ENCODE peak calls at places on chromosomes 6 and 20, in four cellular contexts. K, B, J and Z are unnamed samples.

GRCh38 chr6:73234732-73235131 is 9.4 kb upstream of the KHDC1L start:
- DNase-seq in K (peak), B (no peak), J (no peak), Z (no peak)

GRCh38 chr20:43193443-43193842 is 3.7 kb upstream of the PTPRT start:
- DNase-seq in K (no peak), B (no peak), J (no peak), Z (no peak)

GRCh38 chr6:3500262-3501001 is 43.6 kb upstream of the SLC22A23 start:
- DNase-seq in K (peak), B (no peak), J (no peak), Z (no peak)

GRCh38 chr6:633611-634010 is 23.3 kb downstream of the HUS1B start:
- DNase-seq in K (peak), B (no peak), J (no peak), Z (no peak)

GRCh38 chr6:16321826-16322225 is 83.4 kb downstream of the GMPR start:
- DNase-seq in K (no peak), B (no peak), J (no peak), Z (no peak)

GRCh38 chr6:81476881-81477280 is 275.6 kb downstream of the TENT5A start:
- DNase-seq in K (no peak), B (no peak), J (no peak), Z (no peak)

GRCh38 chr6:22748681-22749080 is 179.3 kb downstream of the HDGFL1 start:
- DNase-seq in K (no peak), B (no peak), J (no peak), Z (no peak)

GRCh38 chr6:163572612-163573011 is 158.1 kb downstream of the QKI start:
- DNase-seq in K (peak), B (no peak), J (no peak), Z (no peak)

GRCh38 chr6:9504191-9504590 is 910.7 kb downstream of the TFAP2A start:
- DNase-seq in K (no peak), B (no peak), J (no peak), Z (no peak)

GRCh38 chr6:16130932-16131387 is 2.1 kb downstream of the MYLIP start:
- DNase-seq in K (peak), B (peak), J (peak), Z (no peak)

GRCh38 chr6:20791932-20792331 is 257.7 kb downstream of the CDKAL1 start:
- DNase-seq in K (no peak), B (no peak), J (no peak), Z (no peak)

GRCh38 chr6:139161817-139162284 is 27.0 kb downstream of the HECA start:
- DNase-seq in K (peak), B (peak), J (peak), Z (no peak)

GRCh38 chr6:159595173-159595572 is 97.9 kb downstream of the SOD2 start:
- DNase-seq in K (peak), B (no peak), J (peak), Z (no peak)

GRCh38 chr6:709471-710056 is 16.6 kb upstream of the EXOC2 start:
- DNase-seq in K (no peak), B (no peak), J (no peak), Z (no peak)

GRCh38 chr6:78629836-78630235 is 237.5 kb upstream of the IRAK1BP1 start:
- DNase-seq in K (no peak), B (no peak), J (no peak), Z (no peak)

GRCh38 chr6:137430954-137431353 is 63.2 kb downstream of the OLIG3 start:
- DNase-seq in K (no peak), B (no peak), J (no peak), Z (no peak)

GRCh38 chr20:55882922-55883321 is 122.4 kb downstream of the CBLN4 start:
- DNase-seq in K (peak), B (no peak), J (no peak), Z (no peak)

GRCh38 chr6:17964633-17965032 is 22.8 kb downstream of the KIF13A start:
- DNase-seq in K (no peak), B (no peak), J (no peak), Z (no peak)